ENCODE peak calls at places on chromosomes 3 and 15, in six cellular contexts. C is BE2C, V is A673, M is SK-N-SH, Z is adrenal gland, I is cardiac fibroblast. A is an unnamed sample.

GRCh38 chr15:41513282-41514227 is at the start of gene LTK:
- DNase-seq in C (peak; percentile 84), V (peak; percentile 90), M (peak; percentile 75), Z (no peak), I (no peak), A (no peak)

GRCh38 chr3:37017683-37018082 is 24.4 kb downstream of the MLH1 start:
- DNase-seq in C (no peak), V (no peak), M (no peak), Z (no peak), I (no peak), A (no peak)

GRCh38 chr3:161305095-161305991 is 66.0 kb downstream of the SPTSSB start:
- DNase-seq in C (no peak), V (peak; percentile 41), M (peak; percentile 28), Z (no peak), I (peak; percentile 53), A (peak; percentile 58)

GRCh38 chr15:89121414-89121813 is 33.2 kb downstream of the ABHD2 start:
- DNase-seq in C (no peak), V (no peak), M (no peak), Z (no peak), I (peak; percentile 58), A (peak; percentile 61)

GRCh38 chr3:134134698-134135415 is 105.1 kb upstream of the SLCO2A1 start:
- DNase-seq in C (no peak), V (peak; percentile 49), M (no peak), Z (no peak), I (no peak), A (no peak)

GRCh38 chr3:45635475-45636256 is 41.1 kb downstream of the LIMD1 start:
- DNase-seq in C (no peak), V (no peak), M (no peak), Z (no peak), I (peak; percentile 93), A (peak; percentile 91)

GRCh38 chr3:13483988-13484695 is 4.0 kb downstream of the HDAC11 start:
- DNase-seq in C (no peak), V (no peak), M (no peak), Z (no peak), I (no peak), A (no peak)

GRCh38 chr15:67690936-67691335 is 134.4 kb upstream of the SKOR1 start:
- DNase-seq in C (no peak), V (no peak), M (no peak), Z (no peak), I (peak; percentile 39), A (peak; percentile 72)

GRCh38 chr15:39592500-39592899 is 11.6 kb downstream of the THBS1 start:
- DNase-seq in C (no peak), V (no peak), M (no peak), Z (no peak), I (peak; percentile 40), A (no peak)

GRCh38 chr3:45168451-45168850 is 22.3 kb upstream of the CDCP1 start:
- DNase-seq in C (no peak), V (no peak), M (no peak), Z (no peak), I (no peak), A (no peak)

GRCh38 chr3:191217331-191217730 is 18.3 kb downstream of the OSTN start:
- DNase-seq in C (no peak), V (no peak), M (no peak), Z (no peak), I (peak; percentile 86), A (no peak)

GRCh38 chr3:149648525-149648924 is 9.3 kb downstream of the WWTR1 start:
- DNase-seq in C (no peak), V (no peak), M (no peak), Z (no peak), I (peak; percentile 51), A (no peak)

GRCh38 chr3:105414841-105415240 is 48.1 kb downstream of the ALCAM start:
- DNase-seq in C (no peak), V (no peak), M (no peak), Z (no peak), I (peak; percentile 29), A (peak; percentile 69)

DNA sequence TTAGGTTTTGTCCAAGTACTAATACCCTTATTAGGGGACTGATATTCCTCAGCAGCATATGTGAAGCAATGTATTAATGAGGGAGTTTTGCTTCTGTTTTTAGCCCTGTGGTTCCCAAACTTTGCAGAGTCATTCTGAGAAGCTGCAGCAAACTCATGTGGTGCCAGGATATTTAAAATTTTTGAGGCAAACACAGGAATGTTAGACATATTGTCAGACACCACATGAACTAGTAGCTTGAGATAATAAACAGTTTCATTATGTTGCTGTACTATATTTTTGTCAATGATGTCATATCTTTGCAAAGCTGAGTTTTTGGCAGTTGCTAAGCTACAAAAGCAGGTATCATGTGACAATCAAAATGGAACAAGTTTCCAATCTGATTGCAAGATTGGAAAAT is 36.6 kb downstream of the ATP6V1A start:
- DNase-seq in C (no peak), V (peak; percentile 78), M (no peak), Z (no peak), I (peak; percentile 97), A (peak; percentile 99)
- H3K4me3 ChIP-seq in C (no peak overlapping the region), V (peak overlapping the region; percentile 22), M (no peak overlapping the region), Z (no peak overlapping the region), I (no peak overlapping the region), A (no peak overlapping the region)

GRCh38 chr3:183160616-183161015 is 1.9 kb downstream of the LAMP3 start:
- DNase-seq in C (no peak), V (no peak), M (no peak), Z (no peak), I (no peak), A (no peak)

GRCh38 chr3:183159319-183159718 is 3.2 kb downstream of the LAMP3 start:
- DNase-seq in C (no peak), V (no peak), M (no peak), Z (no peak), I (no peak), A (no peak)

GRCh38 chr3:183163563-183163962 is 1.0 kb upstream of the LAMP3 start:
- DNase-seq in C (no peak), V (no peak), M (no peak), Z (no peak), I (no peak), A (no peak)

GRCh38 chr3:183158552-183159006 is 4.0 kb downstream of the LAMP3 start:
- DNase-seq in C (no peak), V (peak; percentile 42), M (no peak), Z (no peak), I (peak; percentile 86), A (peak; percentile 80)

GRCh38 chr3:183161552-183162345 is 785 bp downstream of the LAMP3 start:
- DNase-seq in C (no peak), V (no peak), M (no peak), Z (no peak), I (no peak), A (peak; percentile 19)
- H3K4me3 ChIP-seq in C (peak overlapping the region; percentile 65), V (peak overlapping the region; percentile 48), M (peak overlapping the region; percentile 58), Z (peak overlapping the region; percentile 56), I (peak overlapping the region; percentile 50), A (peak overlapping the region; percentile 63)

DNA sequence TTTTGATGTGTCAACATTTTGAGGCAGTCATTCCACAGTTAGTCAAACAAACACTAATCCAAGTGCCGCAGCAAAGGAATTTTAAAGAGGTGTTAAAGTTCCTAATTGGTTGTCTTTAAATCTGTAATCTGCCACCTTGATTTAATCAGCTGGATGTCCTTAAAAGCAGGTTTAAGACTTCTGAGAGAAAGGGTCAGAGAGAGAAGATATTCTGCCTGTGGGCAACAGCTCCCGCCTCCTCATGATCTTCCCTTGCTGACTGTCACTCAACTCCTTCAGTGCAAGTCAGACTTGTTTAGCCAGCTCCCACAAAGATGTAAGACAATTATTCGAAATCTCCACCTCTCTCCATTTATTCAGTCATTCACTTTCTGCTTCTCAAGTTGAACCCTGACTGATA is 92.6 kb upstream of the MYRIP start:
- DNase-seq in C (no peak), V (no peak), M (no peak), Z (no peak), I (no peak), A (no peak)
- H3K4me3 ChIP-seq in C (no peak overlapping the region), V (no peak overlapping the region), M (no peak overlapping the region), Z (no peak overlapping the region), I (no peak overlapping the region), A (no peak overlapping the region)

GRCh38 chr15:59295742-59296090 is 77.0 kb downstream of the MYO1E start:
- DNase-seq in C (no peak), V (no peak), M (no peak), Z (no peak), I (no peak), A (no peak)
- H3K4me3 ChIP-seq in C (no peak overlapping the region), V (no peak overlapping the region), M (no peak overlapping the region), Z (no peak overlapping the region), I (no peak overlapping the region), A (no peak overlapping the region)

GRCh38 chr3:124766113-124767095 is 36.2 kb downstream of the UMPS start:
- DNase-seq in C (no peak), V (no peak), M (no peak), Z (no peak), I (no peak), A (no peak)

GRCh38 chr3:124763206-124763605 is 33.0 kb downstream of the UMPS start:
- DNase-seq in C (no peak), V (no peak), M (no peak), Z (no peak), I (no peak), A (no peak)

GRCh38 chr3:124763644-124764358 is 33.5 kb downstream of the UMPS start:
- DNase-seq in C (no peak), V (no peak), M (no peak), Z (no peak), I (no peak), A (no peak)

GRCh38 chr3:124764746-124765145 is 34.5 kb downstream of the UMPS start:
- DNase-seq in C (no peak), V (peak; percentile 44), M (no peak), Z (no peak), I (no peak), A (no peak)

DNA sequence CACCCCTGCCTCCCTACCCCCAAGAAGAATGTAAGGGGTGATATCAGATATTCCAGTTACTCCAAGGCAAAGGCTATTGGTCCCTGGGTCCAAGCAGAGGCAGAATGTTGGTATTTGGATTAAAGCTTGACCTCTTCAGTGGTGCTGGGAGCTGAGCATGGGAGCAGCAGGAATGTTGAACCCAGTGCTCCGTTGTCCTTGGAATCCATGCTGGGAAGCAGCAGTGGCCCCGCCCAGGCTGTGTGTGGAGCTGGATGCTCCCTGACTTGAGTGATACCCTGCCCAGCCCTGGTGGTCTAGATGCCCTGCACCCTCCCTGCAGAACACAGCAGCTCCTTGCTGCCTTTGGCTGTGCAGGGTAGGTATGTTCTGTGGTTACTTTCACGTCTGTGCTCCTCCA is 34.9 kb downstream of the UMPS start:
- DNase-seq in C (no peak), V (no peak), M (no peak), Z (no peak), I (no peak), A (no peak)
- H3K4me3 ChIP-seq in C (no peak overlapping the region), V (no peak overlapping the region), M (no peak overlapping the region), Z (no peak overlapping the region), I (no peak overlapping the region), A (no peak overlapping the region)